ENCODE peak calls at places on chromosomes 11 and 22, in seven cellular contexts. T is OCI-LY7, L is NCI-H2107, D is left ventricle myocardium inferior, B is EH, Q is ELR, X is tibial artery. G is an unnamed sample.

GRCh38 chr11:119084663-119085522 is at the start of gene HMBS:
- DNase-seq in T (peak), L (peak), D (peak), B (peak), Q (peak), X (peak), G (peak)

GRCh38 chr22:37209140-37209845 is 3.0 kb downstream of the SSTR3 start:
- DNase-seq in T (no peak), L (no peak), D (no peak), B (no peak), Q (no peak), X (peak), G (no peak)

GRCh38 chr11:35761887-35762286 is 99.3 kb downstream of the TRIM44 start:
- DNase-seq in T (no peak), L (no peak), D (no peak), B (no peak), Q (no peak), X (no peak), G (no peak)

GRCh38 chr11:102760355-102761035 is 19.9 kb downstream of the MMP10 start:
- DNase-seq in T (no peak), L (no peak), D (no peak), B (peak), Q (peak), X (no peak), G (no peak)

GRCh38 chr11:85947431-85948272 is 92.5 kb downstream of the CCDC83 start:
- DNase-seq in T (no peak), L (no peak), D (no peak), B (peak), Q (peak), X (no peak), G (no peak)

GRCh38 chr11:12200359-12201015 is 90.1 kb downstream of the MICAL2 start:
- DNase-seq in T (no peak), L (no peak), D (peak), B (peak), Q (peak), X (peak), G (peak)

GRCh38 chr11:92886243-92886905 is 83.1 kb upstream of the MTNR1B start:
- DNase-seq in T (peak), L (peak), D (no peak), B (peak), Q (peak), X (no peak), G (no peak)

GRCh38 chr11:92340839-92341238 is 116.2 kb downstream of the FAT3 start:
- DNase-seq in T (peak), L (no peak), D (no peak), B (peak), Q (peak), X (no peak), G (no peak)

GRCh38 chr11:125593113-125593761 is 585 bp downstream of the STT3A start:
- DNase-seq in T (no peak), L (no peak), D (no peak), B (peak), Q (peak), X (no peak), G (no peak)

GRCh38 chr11:33452806-33453205 is 195.6 kb downstream of the HIPK3 start:
- DNase-seq in T (no peak), L (no peak), D (no peak), B (peak), Q (peak), X (no peak), G (no peak)

GRCh38 chr11:93908689-93909088 is 58.3 kb upstream of the VSTM5 start:
- DNase-seq in T (no peak), L (no peak), D (no peak), B (peak), Q (peak), X (no peak), G (no peak)